ENCODE peak calls at places on chromosomes 1 and 21, in five cellular contexts. W is HCT116, N is WTC11, H is GM12878, S is H1. F is an unnamed sample.

GRCh38 chr1:66637146-66637545 is 103.2 kb downstream of the SGIP1 start:
- DNase-seq in N (no peak), S (no peak), H (no peak), W (no peak), F (no peak)

GRCh38 chr1:45974541-45975269 is 157.7 kb downstream of the PIK3R3 start:
- DNase-seq in N (no peak), H (no peak), W (no peak), S (no peak), F (no peak)

GRCh38 chr21:34061983-34062382 is 11.4 kb upstream of the MRPS6 start:
- DNase-seq in N (no peak), W (peak), S (no peak), H (no peak), F (peak)

GRCh38 chr21:33924766-33925100 is 9.1 kb upstream of the ATP5PO start:
- DNase-seq in N (no peak), S (no peak), H (no peak), W (no peak), F (no peak)

GRCh38 chr1:7921766-7922165 is 18.9 kb downstream of the TNFRSF9 start:
- DNase-seq in H (no peak), W (no peak), N (no peak), S (no peak), F (no peak)

GRCh38 chr1:226761322-226761721 is 22.2 kb upstream of the ITPKB start:
- DNase-seq in H (no peak), S (no peak), W (no peak), N (no peak), F (no peak)

GRCh38 chr1:26164036-26164927 is 4.5 kb downstream of the C1orf232 start:
- DNase-seq in N (peak), H (no peak), W (no peak), S (no peak), F (peak)

GRCh38 chr1:28139033-28139712 is 37.3 kb downstream of the PTAFR start:
- DNase-seq in S (no peak), N (no peak), H (no peak), W (no peak), F (peak)

GRCh38 chr1:182415789-182416188 is 15.3 kb upstream of the TEDDM1 start:
- DNase-seq in N (no peak), H (no peak), W (no peak), S (no peak), F (no peak)

GRCh38 chr1:25028910-25029599 is 99.0 kb upstream of the RUNX3 start:
- DNase-seq in H (no peak), N (no peak), W (no peak), S (no peak), F (no peak)

GRCh38 chr1:107750364-107750959 is 214.5 kb downstream of the VAV3 start:
- DNase-seq in N (peak), H (peak), W (peak), S (no peak), F (peak)

GRCh38 chr1:172900359-172900997 is 150.3 kb downstream of the TNFSF18 start:
- DNase-seq in W (no peak), S (no peak), N (no peak), H (no peak), F (no peak)
- TF ChIP-seq ATF3 in W (no peak), S (no peak), N (no peak), H (no peak), F (no peak)

DNA sequence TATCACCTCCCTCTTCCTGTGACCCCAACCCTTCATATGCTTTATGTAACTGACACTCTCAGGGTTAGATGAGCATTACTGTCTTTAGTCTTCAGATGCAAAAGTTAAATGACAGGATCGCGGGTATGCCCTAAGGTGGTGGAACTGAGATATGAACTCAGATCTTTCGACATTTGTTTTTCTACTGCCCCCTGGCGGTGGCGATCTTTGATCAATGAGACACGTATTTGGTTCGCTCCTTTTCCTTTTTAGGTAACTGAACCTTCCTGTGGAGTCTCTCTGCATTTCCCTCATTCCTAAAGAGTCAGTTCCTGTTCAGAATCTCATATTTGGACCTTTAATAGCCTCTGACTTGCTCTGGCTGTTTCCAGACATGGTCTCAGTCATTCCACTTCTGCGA is 47.8 kb upstream of the ZP4 start:
- DNase-seq in W (no peak), H (no peak), S (peak), N (peak), F (peak)
- TF ChIP-seq ATF3 in W (no peak), H (no peak), S (no peak), N (no peak), F (no peak)

GRCh38 chr1:93275634-93276295 is 69.9 kb upstream of the DR1 start:
- DNase-seq in H (no peak), N (no peak), W (no peak), S (no peak), F (no peak)
- TF ChIP-seq ATF3 in H (no peak), N (no peak), W (no peak), S (no peak), F (no peak)

GRCh38 chr1:56032276-56032675 is 547.1 kb downstream of the PLPP3 start:
- DNase-seq in W (no peak), S (no peak), N (no peak), H (no peak), F (no peak)

GRCh38 chr1:56028879-56029278 is 550.5 kb downstream of the PLPP3 start:
- DNase-seq in N (no peak), H (no peak), S (no peak), W (no peak), F (no peak)

GRCh38 chr1:56031011-56031410 is 548.4 kb downstream of the PLPP3 start:
- DNase-seq in W (no peak), S (no peak), N (no peak), H (no peak), F (no peak)

GRCh38 chr1:56028244-56028643 is 551.1 kb downstream of the PLPP3 start:
- DNase-seq in H (peak), W (no peak), N (no peak), S (no peak), F (no peak)

GRCh38 chr1:56029329-56030003 is 549.9 kb downstream of the PLPP3 start:
- DNase-seq in H (peak), S (no peak), N (no peak), W (no peak), F (no peak)
- TF ChIP-seq ATF3 in H (no peak), S (no peak), N (no peak), W (no peak), F (no peak)